ENCODE peak calls at places on chromosomes 12 and 14, in four cellular contexts. T is HepG2, V is GM12878, E is SK-N-SH. N is an unnamed sample.

GRCh38 chr14:74140374-74140850 is 55.7 kb downstream of the LIN52 start:
- DNase-seq in T (no peak), V (no peak), E (peak), N (no peak)

GRCh38 chr14:57884175-57884574 is 18.3 kb upstream of the SLC35F4 start:
- DNase-seq in T (no peak), V (no peak), E (no peak), N (no peak)

GRCh38 chr14:72752034-72752412 is 141.9 kb downstream of the DPF3 start:
- DNase-seq in T (no peak), V (no peak), E (no peak), N (no peak)

GRCh38 chr14:73727181-73727580 is 13.0 kb upstream of the PNMA1 start:
- DNase-seq in T (no peak), V (no peak), E (no peak), N (no peak)

GRCh38 chr12:18428416-18428815 is 167.1 kb downstream of the PIK3C2G start:
- DNase-seq in T (no peak), V (no peak), E (no peak), N (no peak)

GRCh38 chr14:94751956-94752355 is 18.0 kb downstream of the GSC start:
- DNase-seq in T (no peak), V (no peak), E (no peak), N (no peak)

GRCh38 chr12:60394680-60395079 is 798.9 kb downstream of the SLC16A7 start:
- DNase-seq in T (no peak), V (no peak), E (no peak), N (no peak)

GRCh38 chr12:34393821-34394150 is 371.5 kb downstream of the ALG10 start:
- DNase-seq in T (no peak), V (no peak), E (peak), N (no peak)

GRCh38 chr14:24224618-24225071 is 7.5 kb downstream of the NEDD8 start:
- DNase-seq in T (no peak), V (no peak), E (no peak), N (no peak)
- TF ChIP-seq PBX3 in T (no peak), V (no peak), E (no peak), N (no peak)

DNA sequence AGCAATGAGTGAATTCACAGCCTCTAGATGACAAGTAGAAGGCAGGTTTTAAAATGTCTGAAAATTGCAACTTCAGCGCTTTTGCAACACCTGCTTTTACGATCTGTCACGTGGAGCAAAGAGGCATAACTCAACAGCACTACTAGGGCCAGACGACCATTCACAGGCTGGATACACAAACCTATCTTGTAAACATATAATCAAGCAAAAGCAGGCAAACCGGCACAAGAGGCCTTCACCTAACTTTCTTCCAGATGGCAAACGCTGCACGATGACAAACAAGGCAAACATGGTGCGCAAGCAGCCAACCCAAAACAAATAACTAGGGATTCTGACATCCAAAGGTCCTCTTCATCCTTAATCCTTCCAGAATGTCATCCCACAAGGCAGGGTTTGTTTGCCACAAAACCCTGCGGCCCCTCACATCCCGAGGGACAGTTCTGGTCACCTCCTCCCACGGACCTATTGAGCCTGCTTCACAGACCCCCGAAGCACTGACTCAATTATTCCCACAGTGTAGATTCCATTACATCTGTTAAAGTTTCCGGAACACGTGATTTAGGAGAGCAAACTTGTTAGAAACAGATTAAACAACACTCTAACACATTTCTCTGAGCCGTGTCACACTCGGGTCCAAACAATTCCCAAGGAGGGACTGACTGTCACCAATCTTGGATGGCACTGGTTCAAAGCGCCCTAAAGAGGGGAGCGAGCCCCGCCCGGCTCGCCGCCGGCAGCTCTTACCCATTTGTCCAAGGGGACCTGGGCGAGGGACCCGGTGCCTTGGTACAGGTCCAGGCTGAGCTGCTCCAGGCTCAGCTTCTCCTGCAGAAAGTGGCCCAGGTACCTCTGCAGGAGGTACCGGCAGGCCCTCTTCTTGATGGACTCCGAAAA is 823 bp downstream of the ATG2B start:
- DNase-seq in T (peak), V (peak), E (peak), N (peak)
- TF ChIP-seq PBX3 in T (no peak), V (no peak), E (no peak), N (no peak)

GRCh38 chr14:54816450-54816849 is 86.2 kb downstream of the GCH1 start:
- DNase-seq in T (no peak), V (no peak), E (peak), N (no peak)

GRCh38 chr14:54815016-54815415 is 87.6 kb downstream of the GCH1 start:
- DNase-seq in T (no peak), V (no peak), E (no peak), N (no peak)

GRCh38 chr14:54817506-54817905 is 85.1 kb downstream of the GCH1 start:
- DNase-seq in T (no peak), V (no peak), E (no peak), N (no peak)

GRCh38 chr14:54815531-54815930 is 87.1 kb downstream of the GCH1 start:
- DNase-seq in T (no peak), V (no peak), E (no peak), N (no peak)

DNA sequence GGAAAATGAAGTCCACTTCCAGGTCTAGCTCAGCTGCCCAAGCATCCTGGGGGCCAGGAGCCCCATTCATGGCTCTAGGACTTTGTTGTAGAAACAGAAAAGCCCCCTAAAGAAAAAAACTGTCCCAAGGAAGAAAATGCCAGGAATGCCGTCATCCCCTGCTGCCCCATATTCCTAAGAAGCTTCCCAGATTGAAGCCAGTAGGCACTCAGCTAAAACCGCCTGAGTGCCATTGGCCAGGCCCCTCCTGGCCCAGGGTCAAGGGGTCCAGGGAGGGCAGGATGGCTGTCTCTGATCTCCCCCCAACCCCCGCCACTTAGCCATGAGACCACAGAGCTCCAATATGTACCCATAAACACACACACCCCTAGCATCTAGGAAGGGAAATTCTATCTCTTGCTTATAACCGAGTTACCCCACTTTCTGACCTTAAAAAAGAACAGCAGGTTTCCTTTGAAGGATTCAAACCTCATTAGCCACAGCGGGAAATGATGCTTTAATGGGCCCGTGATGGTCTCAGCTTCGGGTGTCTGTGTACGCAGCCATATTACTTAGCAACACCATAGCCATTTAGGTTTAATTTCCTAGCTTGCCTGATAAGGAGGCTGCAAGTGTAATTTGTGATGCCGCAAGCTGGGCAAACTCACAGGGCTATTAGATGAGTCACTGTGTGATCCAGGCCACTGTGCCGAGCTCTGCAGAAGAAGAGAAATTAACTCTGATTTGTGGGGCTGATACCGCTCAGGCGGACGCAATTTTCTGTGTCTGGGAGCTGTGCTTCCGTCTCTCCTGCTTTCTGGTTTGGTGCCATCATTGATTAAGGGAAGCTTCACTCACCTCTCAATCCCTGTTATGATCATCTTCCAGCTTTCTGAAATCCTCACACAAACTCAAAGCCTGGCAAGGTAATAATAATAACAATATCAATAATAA is 84.2 kb downstream of the GCH1 start:
- DNase-seq in T (peak), V (no peak), E (peak), N (no peak)
- TF ChIP-seq PBX3 in T (no peak), V (no peak), E (peak), N (no peak)

GRCh38 chr14:33566082-33566481 is 384.8 kb downstream of the EGLN3 start:
- DNase-seq in T (no peak), V (no peak), E (no peak), N (no peak)

GRCh38 chr14:33567736-33568124 is 383.1 kb downstream of the EGLN3 start:
- DNase-seq in T (no peak), V (no peak), E (no peak), N (no peak)

GRCh38 chr14:33564774-33565630 is 385.9 kb downstream of the EGLN3 start:
- DNase-seq in T (peak), V (peak), E (no peak), N (no peak)

GRCh38 chr14:33568935-33569579 is 381.8 kb downstream of the EGLN3 start:
- DNase-seq in T (no peak), V (no peak), E (no peak), N (no peak)

GRCh38 chr14:33567003-33567735 is 383.7 kb downstream of the EGLN3 start:
- DNase-seq in T (peak), V (no peak), E (no peak), N (no peak)
- TF ChIP-seq PBX3 in T (no peak), V (no peak), E (peak), N (no peak)

GRCh38 chr14:29529418-29529817 is 398.2 kb downstream of the PRKD1 start:
- DNase-seq in T (peak), V (no peak), E (peak), N (no peak)
- TF ChIP-seq PBX3 in T (no peak), V (no peak), E (no peak), N (no peak)

GRCh38 chr12:29278673-29279420 is 102.1 kb downstream of the ERGIC2 start:
- DNase-seq in T (no peak), V (no peak), E (no peak), N (no peak)
- TF ChIP-seq PBX3 in T (no peak), V (no peak), E (peak), N (no peak)